ENCODE peak calls at places on chromosomes 6 and 20, in seven cellular contexts. A, B, K, D, G, I and N are unnamed samples.

GRCh38 chr6:31559958-31560696 is 12.0 kb upstream of the LTA start:
- DNase-seq in A (no peak), B (no peak), K (peak; percentile 87), D (peak; percentile 12), G (no peak), I (peak; percentile 75), N (peak; percentile 86)

GRCh38 chr20:37276494-37277252 is 12.8 kb upstream of the MANBAL start:
- DNase-seq in A (no peak), B (peak; percentile 49), K (peak; percentile 71), D (peak; percentile 51), G (peak; percentile 15), I (peak; percentile 55), N (no peak)

GRCh38 chr6:110769923-110770322 is 45.3 kb downstream of the CDK19 start:
- DNase-seq in A (no peak), B (no peak), K (no peak), D (no peak), G (no peak), I (no peak), N (no peak)

GRCh38 chr20:57501461-57502330 is 23.2 kb downstream of the CTCFL start:
- DNase-seq in A (no peak), B (no peak), K (no peak), D (no peak), G (no peak), I (no peak), N (no peak)

GRCh38 chr20:49659096-49659495 is 54.6 kb downstream of the B4GALT5 start:
- DNase-seq in A (no peak), B (no peak), K (no peak), D (no peak), G (no peak), I (no peak), N (no peak)

GRCh38 chr6:156555117-156555516 is 222.1 kb upstream of the ARID1B start:
- DNase-seq in A (no peak), B (no peak), K (no peak), D (no peak), G (no peak), I (no peak), N (no peak)

GRCh38 chr20:4352348-4352747 is 337.0 kb upstream of the RNF24 start:
- DNase-seq in A (no peak), B (no peak), K (no peak), D (no peak), G (no peak), I (no peak), N (no peak)

GRCh38 chr6:36301085-36301658 is 31.3 kb downstream of the PNPLA1 start:
- DNase-seq in A (no peak), B (no peak), K (no peak), D (no peak), G (no peak), I (no peak), N (no peak)

GRCh38 chr20:39893013-39893685 is 795.9 kb downstream of the MAFB start:
- DNase-seq in A (no peak), B (no peak), K (no peak), D (no peak), G (no peak), I (no peak), N (no peak)

GRCh38 chr6:30705620-30706019 is 11.5 kb downstream of the MDC1 start:
- DNase-seq in A (no peak), B (no peak), K (peak; percentile 47), D (no peak), G (no peak), I (no peak), N (no peak)

GRCh38 chr6:6665505-6665904 is 77.0 kb downstream of the LY86 start:
- DNase-seq in A (no peak), B (no peak), K (no peak), D (no peak), G (no peak), I (no peak), N (no peak)

GRCh38 chr6:3426091-3426780 is 30.6 kb downstream of the SLC22A23 start:
- DNase-seq in A (no peak), B (no peak), K (no peak), D (no peak), G (no peak), I (no peak), N (no peak)

DNA sequence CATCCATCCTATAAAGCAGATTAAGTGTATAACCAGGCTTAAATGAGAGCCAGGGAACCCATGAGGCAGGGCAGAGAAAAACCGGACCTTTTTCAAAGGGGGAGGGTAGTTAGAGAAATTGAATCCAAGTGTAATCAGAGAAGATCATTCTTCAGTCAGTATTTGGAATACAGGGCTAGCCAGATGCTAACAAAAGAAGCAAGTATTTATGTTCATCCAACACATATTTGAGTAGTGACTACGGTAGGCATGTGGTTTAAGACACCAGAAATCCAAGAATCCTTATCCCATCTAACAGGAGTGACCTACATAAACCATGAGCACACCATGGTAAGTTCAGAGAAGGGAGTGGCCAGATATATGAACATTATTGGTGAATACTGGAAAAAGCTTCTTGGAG is 46.8 kb upstream of the FAM83C start:
- DNase-seq in A (no peak), B (no peak), K (no peak), D (no peak), G (no peak), I (no peak), N (no peak)
- H3K4me1 ChIP-seq in A (no peaks in the 10 kb centered on the region), B (peaks cover 6% of the 10 kb centered on the region), K (no peaks in the 10 kb centered on the region), D (peaks cover 13% of the 10 kb centered on the region), G (no peaks in the 10 kb centered on the region), I (peaks cover 20% of the 10 kb centered on the region), N (no peaks in the 10 kb centered on the region)

GRCh38 chr6:26332843-26333242 is 32.2 kb upstream of the BTN3A2 start:
- DNase-seq in A (no peak), B (no peak), K (no peak), D (no peak), G (no peak), I (no peak), N (no peak)

GRCh38 chr6:26333458-26334297 is 31.3 kb upstream of the BTN3A2 start:
- DNase-seq in A (no peak), B (no peak), K (no peak), D (no peak), G (no peak), I (no peak), N (no peak)

GRCh38 chr6:26332408-26332807 is 32.6 kb upstream of the BTN3A2 start:
- DNase-seq in A (no peak), B (no peak), K (no peak), D (no peak), G (no peak), I (no peak), N (no peak)

GRCh38 chr6:26330835-26331808 is 33.9 kb upstream of the BTN3A2 start:
- DNase-seq in A (peak; percentile 58), B (peak; percentile 73), K (no peak), D (peak; percentile 80), G (peak; percentile 38), I (no peak), N (peak; percentile 60)

GRCh38 chr6:26331809-26332226 is 33.2 kb upstream of the BTN3A2 start:
- DNase-seq in A (peak; percentile 40), B (no peak), K (no peak), D (no peak), G (peak; percentile 42), I (no peak), N (no peak)
- H3K4me3 ChIP-seq in A (no peak overlapping the region), B (peak overlapping the region; percentile 63), K (no peak overlapping the region), D (peak overlapping the region; percentile 69), G (peak overlapping the region; percentile 67), I (no peak overlapping the region), N (peak overlapping the region; percentile 73)

GRCh38 chr20:1535420-1536175 is 21.9 kb downstream of the SIRPD start:
- DNase-seq in A (no peak), B (no peak), K (no peak), D (no peak), G (no peak), I (no peak), N (no peak)
- H3K4me1 ChIP-seq in A (no peaks in the 10 kb centered on the region), B (no peaks in the 10 kb centered on the region), K (no peaks in the 10 kb centered on the region), D (no peaks in the 10 kb centered on the region), G (no peaks in the 10 kb centered on the region), I (no peaks in the 10 kb centered on the region), N (no peaks in the 10 kb centered on the region)

GRCh38 chr20:17960927-17961599 is 7.5 kb downstream of the SNX5 start:
- DNase-seq in A (no peak), B (peak; percentile 91), K (peak; percentile 80), D (no peak), G (no peak), I (peak; percentile 67), N (no peak)
- H3K4me3 ChIP-seq in A (no peak overlapping the region), B (peak overlapping the region; percentile 30), K (no peak overlapping the region), D (no peak overlapping the region), G (no peak overlapping the region), I (no peak overlapping the region), N (peak overlapping the region; percentile 56)

DNA sequence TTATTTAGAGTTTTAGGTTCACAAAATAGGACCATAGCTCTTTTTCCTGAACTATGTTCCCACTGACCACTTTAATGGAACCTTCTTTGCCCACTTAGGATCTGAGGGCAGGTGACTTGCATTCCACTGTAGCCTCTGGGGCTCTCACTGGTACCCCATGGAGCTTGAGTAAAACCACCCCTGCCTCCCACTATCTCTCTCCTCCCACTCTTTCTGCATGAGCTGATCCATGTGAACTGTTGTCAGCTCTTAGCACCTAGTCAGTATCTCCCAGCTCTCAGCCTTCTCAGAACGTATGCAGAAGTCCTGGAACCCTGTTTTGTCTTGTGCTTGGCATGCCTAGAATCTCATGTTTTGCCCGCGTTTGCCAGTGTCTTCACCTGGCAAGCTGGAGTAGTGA is 200.6 kb upstream of the SNX9 start:
- DNase-seq in A (no peak), B (no peak), K (no peak), D (no peak), G (no peak), I (no peak), N (no peak)
- H3K4me1 ChIP-seq in A (no peaks in the 10 kb centered on the region), B (no peaks in the 10 kb centered on the region), K (peaks cover 4% of the 10 kb centered on the region), D (peaks cover 3% of the 10 kb centered on the region), G (no peaks in the 10 kb centered on the region), I (no peaks in the 10 kb centered on the region), N (no peaks in the 10 kb centered on the region)

DNA sequence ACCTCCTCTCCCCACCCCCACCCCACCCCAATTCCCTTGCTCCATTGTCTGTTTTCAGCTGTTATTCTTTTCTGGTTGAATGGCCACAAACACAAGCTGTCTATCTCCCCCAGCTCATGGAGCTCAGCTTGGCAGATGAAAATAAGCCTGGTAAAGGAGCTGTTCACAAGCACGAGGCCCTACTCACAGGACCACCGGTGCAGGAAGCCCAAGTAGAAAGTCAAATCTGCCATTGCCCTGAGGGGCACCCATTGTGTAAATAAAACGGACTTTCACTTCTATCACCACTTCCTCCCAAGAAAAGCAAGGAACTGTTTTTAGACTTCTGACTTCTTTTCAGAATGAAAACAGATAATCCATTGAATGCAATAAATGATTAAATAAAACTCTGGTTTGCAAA is 27.8 kb downstream of the RIPOR2 start:
- DNase-seq in A (no peak), B (no peak), K (no peak), D (no peak), G (no peak), I (no peak), N (no peak)
- H3K4me3 ChIP-seq in A (no peak overlapping the region), B (no peak overlapping the region), K (no peak overlapping the region), D (no peak overlapping the region), G (peak overlapping the region; percentile 1), I (no peak overlapping the region), N (peak overlapping the region; percentile 61)